ENCODE peak calls at places on chromosomes 16 and 17, in five cellular contexts. E is GM12878, A is HepG2, Y is A549, F is K562. T is an unnamed sample.
A peak's percentile ranks its signal among the peaks of the same experiment; 100 is the strongest.

GRCh38 chr16:64403352-64403751 is 718.5 kb downstream of the CDH11 start:
- DNase-seq in A (no peak), Y (no peak), E (no peak), F (no peak), T (no peak)

GRCh38 chr17:77555741-77556291 is 402.7 kb upstream of the TNRC6C start:
- DNase-seq in Y (no peak), F (no peak), A (no peak), E (no peak), T (no peak)

GRCh38 chr16:68737046-68737729 is at the start of gene CDH1:
- DNase-seq in E (no peak), A (no peak), F (no peak), Y (no peak), T (no peak)

GRCh38 chr16:20734782-20735181 is 6.8 kb downstream of the THUMPD1 start:
- DNase-seq in Y (no peak), E (no peak), F (no peak), A (no peak), T (no peak)

GRCh38 chr17:4785311-4786110 is 653 bp downstream of the VMO1 start:
- DNase-seq in A (no peak), Y (no peak), E (no peak), F (no peak), T (no peak)

GRCh38 chr17:390025-390424 is 37.4 kb upstream of the RPH3AL start:
- DNase-seq in A (no peak), F (no peak), Y (no peak), E (no peak), T (no peak)

GRCh38 chr17:82321947-82322466 is 4.6 kb upstream of the CD7 start:
- DNase-seq in F (no peak), E (no peak), A (no peak), Y (no peak), T (no peak)

GRCh38 chr16:56898847-56899246 is 33.1 kb upstream of the HERPUD1 start:
- DNase-seq in A (no peak), F (no peak), Y (no peak), E (peak; percentile 77), T (no peak)

GRCh38 chr17:68591583-68591982 is 9.6 kb downstream of the FAM20A start:
- DNase-seq in A (no peak), Y (no peak), E (no peak), F (peak; percentile 82), T (no peak)

GRCh38 chr17:78736526-78737079 is 45.5 kb downstream of the CYTH1 start:
- DNase-seq in Y (peak; percentile 89), A (no peak), E (no peak), F (peak; percentile 56), T (peak; percentile 60)

GRCh38 chr17:3687949-3688614 is 7.9 kb downstream of the P2RX5 start:
- DNase-seq in E (no peak), Y (no peak), F (no peak), A (no peak), T (peak; percentile 37)
- TF ChIP-seq MYC in E (no peak), Y (no peak), F (no peak), A (no peak), T (no peak)

DNA sequence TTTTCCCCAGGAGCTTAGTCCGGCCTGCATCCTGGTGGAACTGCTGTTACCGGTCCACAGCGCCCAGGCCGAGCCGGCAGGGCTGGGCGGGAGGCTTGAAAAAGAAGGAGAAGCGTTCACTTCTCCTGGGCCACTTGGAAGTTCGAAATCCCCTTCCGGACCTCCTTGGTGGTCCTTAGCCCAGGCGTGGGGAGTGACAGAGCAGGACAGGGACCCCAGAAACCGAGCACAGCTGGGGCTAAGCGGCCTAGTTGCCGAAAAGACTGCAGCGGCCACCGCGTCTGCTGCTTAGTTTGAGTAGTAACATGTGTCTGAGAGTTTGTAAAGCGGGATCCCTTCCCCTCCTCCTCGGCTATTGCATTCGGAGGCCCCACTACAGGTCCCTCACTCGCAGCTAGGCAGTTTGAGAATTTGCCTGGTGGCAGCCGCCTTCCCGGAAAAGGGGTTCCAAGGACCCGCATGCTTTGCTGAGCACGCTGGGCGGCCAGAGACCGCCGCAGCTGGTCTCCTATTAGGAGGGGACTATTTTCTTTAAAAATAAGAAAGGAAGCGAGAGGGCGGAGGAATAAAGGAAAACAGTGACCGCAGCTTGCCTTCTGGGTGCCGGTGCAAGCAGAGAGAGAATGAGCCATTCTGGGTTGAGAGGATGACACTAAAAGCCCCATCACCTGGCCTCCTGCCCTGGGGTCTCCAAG is 980 bp upstream of the HOXB5 start:
- DNase-seq in Y (no peak), A (no peak), F (no peak), E (no peak), T (no peak)
- TF ChIP-seq POLR2A in Y (no peak), A (no peak), F (no peak), E (no peak), T (no peak)

GRCh38 chr17:20008242-20009051 is 712 bp upstream of the SPECC1 start:
- DNase-seq in E (no peak), F (peak; percentile 50), A (no peak), Y (peak; percentile 59), T (peak; percentile 43)

GRCh38 chr17:20009052-20009301 is 182 bp upstream of the SPECC1 start:
- DNase-seq in E (no peak), F (peak; percentile 78), A (no peak), Y (peak; percentile 76), T (no peak)

GRCh38 chr17:20010886-20011402 is 1.8 kb downstream of the SPECC1 start:
- DNase-seq in E (no peak), Y (no peak), A (no peak), F (no peak), T (no peak)

GRCh38 chr17:20010099-20010863 is 1.1 kb downstream of the SPECC1 start:
- DNase-seq in E (no peak), A (peak; percentile 33), F (peak; percentile 24), Y (peak; percentile 65), T (peak; percentile 76)

GRCh38 chr17:20009302-20010098 is at the start of gene SPECC1:
- DNase-seq in Y (peak; percentile 48), E (no peak), A (peak; percentile 62), F (peak; percentile 28), T (peak; percentile 88)
- TF ChIP-seq CTCF in Y (peak; percentile 16), E (no peak), A (peak; percentile 79), F (peak; percentile 96), T (peak; percentile 82)

GRCh38 chr17:47935961-47936360 is 5.4 kb upstream of the PNPO start:
- DNase-seq in E (no peak), F (peak; percentile 72), Y (peak; percentile 75), A (no peak), T (no peak)
- TF ChIP-seq MYC in E (no peak), F (no peak), Y (no peak), A (no peak), T (no peak)

DNA sequence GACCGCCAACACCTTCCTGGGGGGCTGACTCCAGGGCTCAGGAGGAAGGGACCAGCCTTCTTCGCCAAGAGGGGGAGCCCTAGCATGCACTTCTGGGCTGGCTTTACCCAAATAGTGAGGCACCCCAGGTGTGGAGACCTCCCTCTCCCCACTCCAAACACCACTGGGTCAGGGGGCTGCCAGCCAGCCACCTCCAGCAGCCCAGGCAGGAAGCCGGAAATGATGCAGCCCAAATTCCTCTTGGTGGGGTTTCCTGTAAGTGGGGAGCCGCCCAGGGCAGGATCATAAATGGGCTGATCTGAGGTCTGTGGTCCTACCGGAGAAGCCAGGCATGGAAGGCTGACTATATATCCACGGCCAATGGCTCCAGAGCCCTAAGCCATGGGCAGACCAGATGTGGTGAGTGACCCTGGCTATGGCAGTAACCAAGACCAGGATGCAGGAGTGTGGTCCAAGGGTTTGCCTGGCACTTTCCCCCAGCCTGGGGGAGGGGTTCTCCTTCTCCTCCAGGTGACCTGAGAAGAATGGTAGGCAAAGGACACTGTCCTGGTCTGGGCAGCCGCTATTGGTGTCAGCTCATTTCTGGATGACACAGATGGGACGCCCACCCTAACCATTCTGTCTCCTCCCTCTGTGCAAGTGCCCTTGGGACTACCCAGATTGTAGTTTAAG is 4.2 kb downstream of the GIT1 start:
- DNase-seq in Y (no peak), F (no peak), E (no peak), A (no peak), T (no peak)
- TF ChIP-seq POLR2A in Y (no peak), F (no peak), E (no peak), A (no peak), T (no peak)

T was measured in NB4.